ENCODE peak calls at places on chromosomes 7 and 10, in seven cellular contexts. One of them, this sample, is unnamed.

GRCh38 chr10:127041561-127041960 is 136.3 kb downstream of the DOCK1 start:
- DNase-seq in MCF 10A: peak
- DNase-seq in lower leg skin: no peak
- DNase-seq in GM10248: no peak
- DNase-seq in astrocyte of the spinal cord: peak
- DNase-seq in uterus: no peak
- DNase-seq in transverse colon: no peak
- DNase-seq in this sample: no peak

GRCh38 chr7:152520861-152521302 is 85.1 kb upstream of the KMT2C start:
- DNase-seq in GM10248: no peak
- DNase-seq in MCF 10A: no peak
- DNase-seq in astrocyte of the spinal cord: no peak
- DNase-seq in uterus: no peak
- DNase-seq in lower leg skin: no peak
- DNase-seq in transverse colon: no peak
- DNase-seq in this sample: no peak

GRCh38 chr7:158865462-158865922 is 9.1 kb downstream of the DYNC2I1 start:
- DNase-seq in lower leg skin: no peak
- DNase-seq in astrocyte of the spinal cord: no peak
- DNase-seq in GM10248: peak
- DNase-seq in uterus: no peak
- DNase-seq in transverse colon: peak
- DNase-seq in MCF 10A: no peak
- DNase-seq in this sample: no peak

GRCh38 chr10:18164771-18165361 is 24.6 kb downstream of the CACNB2 start:
- DNase-seq in uterus: peak
- DNase-seq in GM10248: no peak
- DNase-seq in lower leg skin: no peak
- DNase-seq in astrocyte of the spinal cord: peak
- DNase-seq in MCF 10A: peak
- DNase-seq in transverse colon: no peak
- DNase-seq in this sample: no peak

GRCh38 chr10:21424511-21424910 is 101.0 kb downstream of the SKIDA1 start:
- DNase-seq in lower leg skin: no peak
- DNase-seq in transverse colon: no peak
- DNase-seq in GM10248: no peak
- DNase-seq in uterus: no peak
- DNase-seq in MCF 10A: no peak
- DNase-seq in astrocyte of the spinal cord: peak
- DNase-seq in this sample: no peak

GRCh38 chr7:48748081-48748833 is 176.1 kb upstream of the CDC14C start:
- DNase-seq in lower leg skin: no peak
- DNase-seq in transverse colon: no peak
- DNase-seq in GM10248: no peak
- DNase-seq in MCF 10A: no peak
- DNase-seq in uterus: no peak
- DNase-seq in astrocyte of the spinal cord: no peak
- DNase-seq in this sample: no peak

GRCh38 chr10:52187521-52188258 is 126.4 kb upstream of the DKK1 start:
- DNase-seq in lower leg skin: no peak
- DNase-seq in MCF 10A: no peak
- DNase-seq in transverse colon: no peak
- DNase-seq in astrocyte of the spinal cord: no peak
- DNase-seq in GM10248: no peak
- DNase-seq in uterus: no peak
- DNase-seq in this sample: no peak

GRCh38 chr7:75943864-75944263 is 28.9 kb downstream of the POR start:
- DNase-seq in astrocyte of the spinal cord: peak
- DNase-seq in lower leg skin: no peak
- DNase-seq in MCF 10A: peak
- DNase-seq in uterus: no peak
- DNase-seq in transverse colon: peak
- DNase-seq in GM10248: no peak
- DNase-seq in this sample: no peak

GRCh38 chr10:112811741-112812551 is 138.1 kb upstream of the TCF7L2 start:
- DNase-seq in lower leg skin: peak
- DNase-seq in MCF 10A: peak
- DNase-seq in transverse colon: peak
- DNase-seq in GM10248: no peak
- DNase-seq in uterus: no peak
- DNase-seq in astrocyte of the spinal cord: peak
- DNase-seq in this sample: no peak

GRCh38 chr10:116490028-116490662 is 55.6 kb upstream of the PNLIP start:
- DNase-seq in astrocyte of the spinal cord: peak
- DNase-seq in lower leg skin: no peak
- DNase-seq in uterus: no peak
- DNase-seq in GM10248: peak
- DNase-seq in transverse colon: no peak
- DNase-seq in MCF 10A: peak
- DNase-seq in this sample: no peak

GRCh38 chr7:18975276-18975675 is 142.2 kb downstream of the TWIST1 start:
- DNase-seq in GM10248: no peak
- DNase-seq in lower leg skin: no peak
- DNase-seq in astrocyte of the spinal cord: no peak
- DNase-seq in transverse colon: no peak
- DNase-seq in MCF 10A: no peak
- DNase-seq in uterus: no peak
- DNase-seq in this sample: no peak

GRCh38 chr7:48421357-48421756 is 250.1 kb downstream of the ABCA13 start:
- DNase-seq in GM10248: no peak
- DNase-seq in MCF 10A: no peak
- DNase-seq in uterus: no peak
- DNase-seq in astrocyte of the spinal cord: peak
- DNase-seq in lower leg skin: no peak
- DNase-seq in transverse colon: no peak
- DNase-seq in this sample: no peak

GRCh38 chr7:105345725-105346124 is 43.0 kb downstream of the SRPK2 start:
- DNase-seq in lower leg skin: no peak
- DNase-seq in GM10248: no peak
- DNase-seq in astrocyte of the spinal cord: no peak
- DNase-seq in transverse colon: no peak
- DNase-seq in MCF 10A: no peak
- DNase-seq in uterus: no peak
- DNase-seq in this sample: no peak

GRCh38 chr10:34370121-34370520 is 445.0 kb downstream of the PARD3 start:
- DNase-seq in transverse colon: no peak
- DNase-seq in uterus: no peak
- DNase-seq in MCF 10A: no peak
- DNase-seq in astrocyte of the spinal cord: no peak
- DNase-seq in GM10248: no peak
- DNase-seq in lower leg skin: no peak
- DNase-seq in this sample: no peak

GRCh38 chr7:94183289-94183749 is 179.2 kb upstream of the BET1 start:
- DNase-seq in lower leg skin: no peak
- DNase-seq in MCF 10A: peak
- DNase-seq in astrocyte of the spinal cord: peak
- DNase-seq in transverse colon: no peak
- DNase-seq in uterus: peak
- DNase-seq in GM10248: no peak
- DNase-seq in this sample: peak

GRCh38 chr10:129288940-129289468 is 178.0 kb upstream of the MGMT start:
- DNase-seq in uterus: no peak
- DNase-seq in transverse colon: no peak
- DNase-seq in astrocyte of the spinal cord: no peak
- DNase-seq in MCF 10A: peak
- DNase-seq in GM10248: no peak
- DNase-seq in lower leg skin: no peak
- DNase-seq in this sample: no peak

GRCh38 chr7:115707236-115707635 is 323.3 kb downstream of the TFEC start:
- DNase-seq in uterus: no peak
- DNase-seq in transverse colon: peak
- DNase-seq in lower leg skin: no peak
- DNase-seq in GM10248: no peak
- DNase-seq in astrocyte of the spinal cord: peak
- DNase-seq in MCF 10A: peak
- DNase-seq in this sample: no peak
- TF ChIP-seq CTCF in uterus: no peak
- TF ChIP-seq CTCF in transverse colon: peak
- TF ChIP-seq CTCF in lower leg skin: no peak
- TF ChIP-seq CTCF in GM10248: peak
- TF ChIP-seq CTCF in astrocyte of the spinal cord: peak
- TF ChIP-seq CTCF in MCF 10A: peak
- TF ChIP-seq CTCF in this sample: no peak

GRCh38 chr7:116801092-116801710 is 61.2 kb upstream of the CAPZA2 start:
- DNase-seq in MCF 10A: peak
- DNase-seq in uterus: no peak
- DNase-seq in transverse colon: no peak
- DNase-seq in lower leg skin: no peak
- DNase-seq in GM10248: no peak
- DNase-seq in astrocyte of the spinal cord: peak
- DNase-seq in this sample: no peak

GRCh38 chr7:116800594-116800993 is 61.8 kb upstream of the CAPZA2 start:
- DNase-seq in lower leg skin: no peak
- DNase-seq in transverse colon: no peak
- DNase-seq in astrocyte of the spinal cord: no peak
- DNase-seq in GM10248: no peak
- DNase-seq in MCF 10A: no peak
- DNase-seq in uterus: no peak
- DNase-seq in this sample: no peak

GRCh38 chr7:116804459-116804858 is 57.9 kb upstream of the CAPZA2 start:
- DNase-seq in uterus: no peak
- DNase-seq in astrocyte of the spinal cord: no peak
- DNase-seq in transverse colon: no peak
- DNase-seq in lower leg skin: no peak
- DNase-seq in GM10248: no peak
- DNase-seq in MCF 10A: no peak
- DNase-seq in this sample: no peak

GRCh38 chr7:116802144-116802747 is 60.1 kb upstream of the CAPZA2 start:
- DNase-seq in transverse colon: no peak
- DNase-seq in lower leg skin: no peak
- DNase-seq in uterus: no peak
- DNase-seq in astrocyte of the spinal cord: peak
- DNase-seq in GM10248: no peak
- DNase-seq in MCF 10A: no peak
- DNase-seq in this sample: no peak

DNA sequence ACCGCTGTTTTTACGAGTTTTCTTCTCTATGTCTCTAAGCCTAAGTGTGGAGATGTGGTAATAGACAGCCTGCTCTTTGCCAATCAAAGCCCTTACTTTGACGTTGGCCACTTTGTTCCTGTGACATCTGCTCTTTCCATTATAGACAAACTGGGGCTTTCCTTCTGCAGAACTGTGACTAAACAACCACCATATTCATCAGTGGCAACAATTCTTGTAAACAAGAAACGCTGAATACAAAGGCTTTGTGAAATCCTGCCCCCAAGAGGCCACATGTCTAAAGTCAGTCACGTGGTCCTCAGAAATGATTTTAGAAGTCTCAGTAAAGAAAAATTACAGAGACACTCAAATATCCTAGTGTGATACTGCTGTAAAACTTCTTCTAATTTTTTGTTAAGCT is 59.6 kb upstream of the CAPZA2 start:
- DNase-seq in uterus: no peak
- DNase-seq in lower leg skin: no peak
- DNase-seq in GM10248: peak
- DNase-seq in transverse colon: peak
- DNase-seq in astrocyte of the spinal cord: peak
- DNase-seq in MCF 10A: peak
- DNase-seq in this sample: peak
- TF ChIP-seq CTCF in uterus: peak
- TF ChIP-seq CTCF in lower leg skin: no peak
- TF ChIP-seq CTCF in GM10248: peak
- TF ChIP-seq CTCF in transverse colon: peak
- TF ChIP-seq CTCF in astrocyte of the spinal cord: peak
- TF ChIP-seq CTCF in MCF 10A: peak
- TF ChIP-seq CTCF in this sample: peak

GRCh38 chr10:48929413-48929990 is 10.1 kb downstream of the LRRC18 start:
- DNase-seq in lower leg skin: no peak
- DNase-seq in transverse colon: no peak
- DNase-seq in astrocyte of the spinal cord: no peak
- DNase-seq in MCF 10A: no peak
- DNase-seq in GM10248: no peak
- DNase-seq in uterus: no peak
- DNase-seq in this sample: no peak

GRCh38 chr10:48931188-48931587 is 8.5 kb downstream of the LRRC18 start:
- DNase-seq in uterus: no peak
- DNase-seq in transverse colon: no peak
- DNase-seq in lower leg skin: no peak
- DNase-seq in astrocyte of the spinal cord: no peak
- DNase-seq in MCF 10A: no peak
- DNase-seq in GM10248: no peak
- DNase-seq in this sample: no peak

GRCh38 chr10:48934672-48935071 is 5.0 kb downstream of the LRRC18 start:
- DNase-seq in astrocyte of the spinal cord: no peak
- DNase-seq in GM10248: no peak
- DNase-seq in lower leg skin: no peak
- DNase-seq in transverse colon: no peak
- DNase-seq in uterus: no peak
- DNase-seq in MCF 10A: no peak
- DNase-seq in this sample: no peak

GRCh38 chr10:48935141-48935540 is 4.5 kb downstream of the LRRC18 start:
- DNase-seq in MCF 10A: no peak
- DNase-seq in uterus: no peak
- DNase-seq in GM10248: no peak
- DNase-seq in astrocyte of the spinal cord: peak
- DNase-seq in lower leg skin: no peak
- DNase-seq in transverse colon: no peak
- DNase-seq in this sample: no peak

DNA sequence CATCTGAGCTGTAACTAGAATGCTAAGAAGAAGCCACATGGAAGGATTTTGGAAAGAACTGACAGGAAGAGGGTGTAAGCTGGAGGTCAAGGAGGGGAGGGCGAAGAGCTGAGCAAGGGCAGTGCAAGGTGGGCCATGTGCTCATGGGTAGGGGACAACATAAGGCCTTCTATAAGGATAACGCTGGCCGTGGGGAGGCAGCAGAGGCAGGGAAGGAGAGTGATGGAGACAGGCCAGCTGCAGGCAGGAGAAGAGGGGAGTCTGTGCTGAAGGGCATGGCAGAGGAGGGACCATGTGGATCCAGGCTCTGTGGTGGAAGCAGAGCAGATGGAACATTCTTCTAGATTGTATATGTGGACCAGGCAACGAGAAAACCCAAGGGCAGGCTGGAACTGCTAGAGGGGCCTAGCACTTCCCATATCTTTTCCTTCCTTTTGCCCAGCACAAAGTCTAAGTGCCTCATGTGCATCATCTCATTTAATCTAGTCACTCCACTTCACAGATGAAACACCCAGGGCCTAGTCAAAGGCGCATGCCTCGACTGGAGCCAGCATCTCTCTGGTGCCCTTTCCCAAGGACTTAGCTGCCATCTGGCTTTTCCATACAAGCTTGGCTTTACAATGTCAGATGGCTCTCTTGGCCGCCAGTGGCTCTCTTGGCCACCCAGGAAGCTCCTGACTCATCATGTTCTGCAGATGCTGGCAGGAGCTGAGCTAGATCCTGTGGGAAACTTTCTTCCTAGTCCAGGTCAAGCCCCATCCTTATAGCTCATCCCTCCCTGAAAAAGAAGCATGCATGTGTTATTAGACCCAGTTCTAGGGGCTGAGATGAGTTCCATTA is 6.6 kb downstream of the LRRC18 start:
- DNase-seq in uterus: no peak
- DNase-seq in astrocyte of the spinal cord: no peak
- DNase-seq in MCF 10A: peak
- DNase-seq in lower leg skin: no peak
- DNase-seq in GM10248: no peak
- DNase-seq in transverse colon: no peak
- DNase-seq in this sample: no peak
- TF ChIP-seq CTCF in uterus: no peak
- TF ChIP-seq CTCF in astrocyte of the spinal cord: no peak
- TF ChIP-seq CTCF in MCF 10A: no peak
- TF ChIP-seq CTCF in lower leg skin: no peak
- TF ChIP-seq CTCF in GM10248: no peak
- TF ChIP-seq CTCF in transverse colon: no peak
- TF ChIP-seq CTCF in this sample: no peak

GRCh38 chr10:121112618-121113384 is 261.6 kb downstream of the WDR11 start:
- DNase-seq in astrocyte of the spinal cord: no peak
- DNase-seq in uterus: no peak
- DNase-seq in lower leg skin: no peak
- DNase-seq in GM10248: no peak
- DNase-seq in MCF 10A: peak
- DNase-seq in transverse colon: no peak
- DNase-seq in this sample: no peak
- TF ChIP-seq CTCF in astrocyte of the spinal cord: no peak
- TF ChIP-seq CTCF in uterus: no peak
- TF ChIP-seq CTCF in lower leg skin: no peak
- TF ChIP-seq CTCF in GM10248: no peak
- TF ChIP-seq CTCF in MCF 10A: no peak
- TF ChIP-seq CTCF in transverse colon: no peak
- TF ChIP-seq CTCF in this sample: no peak

This sample was measured in heart right ventricle.